ENCODE peak calls at places on chromosomes 11 and 22, in ten cellular contexts. E is GM12865, S is Caki2, U is uterus, M is iPS-NIHi11, O is ACHN, W is heart right ventricle, T is T-cell, R is GM04503, X is T-helper 1 cell. H is an unnamed sample.

GRCh38 chr22:40679249-40679963 is at the start of gene MCHR1:
- DNase-seq in M (peak; percentile 66), T (no peak), U (no peak), E (no peak), W (no peak), X (no peak), R (no peak), S (no peak), O (no peak), H (no peak)

GRCh38 chr11:47480762-47481161 is 31.8 kb upstream of the RAPSN start:
- DNase-seq in R (no peak), W (no peak), X (no peak), T (no peak), M (no peak), S (peak; percentile 3), O (no peak), U (no peak), E (no peak), H (no peak)

GRCh38 chr11:61815790-61816735 is 740 bp downstream of the FADS1 start:
- DNase-seq in R (no peak), M (peak; percentile 68), T (peak; percentile 65), O (peak; percentile 74), S (peak; percentile 71), X (peak; percentile 30), E (peak; percentile 75), U (peak; percentile 76), W (peak; percentile 73), H (peak; percentile 20)

GRCh38 chr11:123173040-123173855 is 21.8 kb downstream of the CLMP start:
- DNase-seq in M (no peak), T (no peak), W (no peak), X (no peak), O (peak; percentile 74), R (peak; percentile 96), S (no peak), E (no peak), U (no peak), H (no peak)

GRCh38 chr11:67027943-67028542 is 5.1 kb downstream of the SYT12 start:
- DNase-seq in U (no peak), W (no peak), E (peak; percentile 76), O (no peak), R (no peak), T (no peak), X (no peak), S (no peak), M (no peak), H (no peak)

GRCh38 chr11:61698173-61698965 is 18.2 kb downstream of the DAGLA start:
- DNase-seq in R (no peak), U (no peak), S (no peak), M (no peak), X (no peak), E (no peak), W (no peak), O (no peak), T (no peak), H (no peak)

GRCh38 chr11:113977071-113977490 is 2.2 kb downstream of the HTR3A start:
- DNase-seq in T (no peak), R (no peak), O (no peak), X (no peak), W (no peak), E (no peak), S (no peak), U (no peak), M (no peak), H (no peak)

GRCh38 chr11:31369348-31370329 is at the start of the genes DCDC1 and DNAJC24:
- DNase-seq in S (peak; percentile 76), X (peak; percentile 87), W (peak; percentile 91), U (peak; percentile 88), T (peak; percentile 92), E (peak; percentile 95), O (peak; percentile 91), M (peak; percentile 90), R (peak; percentile 41), H (peak; percentile 83)

GRCh38 chr11:86041975-86042378 is 26.9 kb downstream of the PICALM start:
- DNase-seq in O (peak; percentile 89), M (peak; percentile 80), S (peak; percentile 67), T (peak; percentile 58), E (peak; percentile 88), W (no peak), R (peak; percentile 65), U (peak; percentile 51), X (peak; percentile 36), H (peak; percentile 17)

GRCh38 chr11:14342906-14343305 is 16.1 kb downstream of the RRAS2 start:
- DNase-seq in M (no peak), T (no peak), E (peak; percentile 56), U (no peak), O (no peak), S (no peak), R (no peak), W (no peak), X (no peak), H (no peak)

GRCh38 chr11:117419136-117419914 is 91.7 kb downstream of the CEP164 start:
- DNase-seq in W (no peak), R (peak; percentile 10), U (no peak), M (no peak), E (no peak), S (no peak), O (no peak), X (no peak), T (no peak), H (no peak)

GRCh38 chr11:1478544-1478943 is 8.0 kb downstream of the MOB2 start:
- DNase-seq in O (no peak), R (no peak), M (no peak), E (no peak), X (no peak), W (peak; percentile 24), U (peak; percentile 9), S (no peak), T (no peak), H (no peak)

GRCh38 chr22:37139762-37140161 is 10.0 kb downstream of the IL2RB start:
- DNase-seq in S (no peak), M (no peak), X (no peak), R (no peak), O (no peak), T (no peak), U (no peak), E (peak; percentile 45), W (no peak), H (no peak)

GRCh38 chr11:46294365-46295309 is 17.2 kb downstream of the CREB3L1 start:
- DNase-seq in R (peak; percentile 93), O (peak; percentile 81), U (peak; percentile 61), S (no peak), X (no peak), M (peak; percentile 67), E (no peak), T (no peak), W (no peak), H (no peak)

GRCh38 chr11:125938418-125938817 is 7.4 kb upstream of the VSIG10L2 start:
- DNase-seq in M (no peak), T (no peak), O (no peak), R (no peak), W (no peak), U (no peak), E (peak; percentile 8), X (no peak), S (no peak), H (no peak)

GRCh38 chr22:23825246-23825905 is 13.4 kb downstream of the DERL3 start:
- DNase-seq in M (no peak), R (no peak), E (no peak), X (no peak), S (no peak), O (no peak), W (no peak), T (no peak), U (no peak), H (no peak)

GRCh38 chr11:121671276-121672168 is 218.8 kb upstream of the SORL1-AS1 start:
- DNase-seq in R (no peak), X (no peak), W (no peak), O (no peak), E (no peak), S (no peak), U (no peak), T (no peak), M (peak; percentile 63), H (no peak)

GRCh38 chr22:46734830-46735453 is 3.1 kb downstream of the CERK start:
- DNase-seq in T (peak; percentile 71), R (no peak), E (peak; percentile 88), S (peak; percentile 43), O (peak; percentile 10), X (peak; percentile 63), M (no peak), W (no peak), U (no peak), H (peak; percentile 28)

GRCh38 chr22:20000246-20001081 is 16.2 kb downstream of the ARVCF start:
- DNase-seq in W (peak; percentile 64), U (no peak), M (peak; percentile 65), T (no peak), X (no peak), S (no peak), E (no peak), R (no peak), O (no peak), H (no peak)

GRCh38 chr11:6992026-6992425 is 28.1 kb downstream of the ZNF214 start:
- DNase-seq in U (no peak), W (no peak), T (no peak), O (no peak), M (no peak), R (no peak), X (no peak), S (no peak), E (no peak), H (no peak)

GRCh38 chr22:29457730-29458129 is 19.3 kb downstream of the RFPL1 start:
- DNase-seq in O (peak; percentile 30), S (peak; percentile 22), W (no peak), M (peak; percentile 89), U (no peak), R (no peak), X (no peak), E (peak; percentile 70), T (no peak), H (no peak)

GRCh38 chr11:123521930-123522329 is 91.9 kb downstream of the GRAMD1B start:
- DNase-seq in O (no peak), W (no peak), T (no peak), X (no peak), R (no peak), S (no peak), M (no peak), E (no peak), U (no peak), H (no peak)

GRCh38 chr22:28029201-28029948 is 110.3 kb upstream of the PITPNB start:
- DNase-seq in T (no peak), U (no peak), X (no peak), E (no peak), W (peak; percentile 49), R (no peak), O (no peak), M (peak; percentile 61), S (peak; percentile 65), H (no peak)

H was measured in stimulated activated naive CD4-positive, alpha-beta T cell.